ENCODE peak calls at places on chromosomes 13 and 19, in seven cellular contexts. T is CD8-positive, alpha-beta T cell; K is effector memory CD4-positive, alpha-beta T cell; O is COR-L47; R is MV-4-11; W is KG1; C is HFFc6. V is an unnamed sample.

GRCh38 chr19:43610493-43610892 is 1.4 kb upstream of the SRRM5 start:
- DNase-seq in O (no peak), C (peak; percentile 11), T (no peak), K (no peak), W (no peak), R (no peak), V (no peak)

GRCh38 chr19:58434217-58434616 is 5.7 kb downstream of the ZNF132 start:
- DNase-seq in K (no peak), C (no peak), W (no peak), T (no peak), R (no peak), O (no peak), V (no peak)

GRCh38 chr19:55586976-55587668 is 6.5 kb upstream of the ZNF579 start:
- DNase-seq in T (peak; percentile 86), C (peak; percentile 86), K (peak; percentile 90), O (peak; percentile 95), W (peak; percentile 18), R (peak; percentile 96), V (peak; percentile 80)

GRCh38 chr19:19137556-19138109 is 645 bp downstream of the TMEM161A start:
- DNase-seq in O (no peak), R (no peak), C (no peak), W (no peak), K (no peak), T (no peak), V (no peak)

GRCh38 chr13:67416047-67416925 is 186.2 kb upstream of the PCDH9 start:
- DNase-seq in R (peak; percentile 4), T (no peak), O (no peak), W (no peak), C (no peak), K (no peak), V (peak; percentile 7)

GRCh38 chr13:57739089-57739488 is 107.5 kb downstream of the PCDH17 start:
- DNase-seq in O (peak; percentile 93), C (no peak), W (no peak), R (no peak), T (no peak), K (no peak), V (no peak)

GRCh38 chr19:21474671-21475181 is 30.7 kb upstream of the ZNF429 start:
- DNase-seq in C (peak; percentile 32), R (no peak), W (peak; percentile 85), T (peak; percentile 62), K (peak; percentile 45), O (no peak), V (no peak)

GRCh38 chr19:56217039-56217949 is 15.2 kb downstream of the ZSCAN5C start:
- DNase-seq in K (no peak), R (no peak), C (no peak), T (no peak), O (no peak), W (no peak), V (no peak)

GRCh38 chr13:65631078-65631477 is 1599.1 kb downstream of the PCDH9 start:
- DNase-seq in K (no peak), T (no peak), O (no peak), R (no peak), C (no peak), W (no peak), V (no peak)

GRCh38 chr19:40687525-40688016 is 2.9 kb downstream of the NUMBL start:
- DNase-seq in O (no peak), K (no peak), C (peak; percentile 59), W (no peak), T (no peak), R (no peak), V (no peak)

GRCh38 chr19:16850133-16850532 is 20.9 kb downstream of the SIN3B start:
- DNase-seq in W (no peak), O (no peak), K (no peak), R (no peak), T (no peak), C (peak; percentile 69), V (no peak)

GRCh38 chr19:18291019-18291524 is 9.7 kb upstream of the JUND start:
- DNase-seq in T (no peak), R (peak; percentile 64), K (no peak), O (no peak), C (no peak), W (no peak), V (no peak)

GRCh38 chr13:23637813-23638212 is 67.6 kb downstream of the TNFRSF19 start:
- DNase-seq in T (no peak), O (peak; percentile 40), C (no peak), K (no peak), R (no peak), W (no peak), V (no peak)

GRCh38 chr13:84658881-84659661 is 776.8 kb upstream of the SLITRK1 start:
- DNase-seq in T (no peak), W (no peak), K (no peak), C (no peak), O (no peak), R (no peak), V (no peak)

GRCh38 chr19:46824887-46825730 is 25.5 kb downstream of the AP2S1 start:
- DNase-seq in C (no peak), K (no peak), T (no peak), W (no peak), R (peak; percentile 88), O (no peak), V (no peak)

GRCh38 chr19:29624489-29625210 is 18.6 kb downstream of the POP4 start:
- DNase-seq in K (no peak), O (no peak), C (no peak), W (no peak), R (no peak), T (no peak), V (no peak)

GRCh38 chr13:112756967-112757758 is 67.3 kb downstream of the ATP11A start:
- DNase-seq in W (no peak), C (no peak), T (no peak), O (peak; percentile 86), R (no peak), K (no peak), V (no peak)

GRCh38 chr13:31742102-31742695 is 2.9 kb downstream of the RXFP2 start:
- DNase-seq in O (peak; percentile 54), R (peak; percentile 52), K (peak; percentile 27), W (peak; percentile 55), C (peak; percentile 50), T (peak; percentile 54), V (peak; percentile 52)

GRCh38 chr13:111179908-111180756 is 65.0 kb downstream of the ARHGEF7 start:
- DNase-seq in R (no peak), T (no peak), K (no peak), O (no peak), C (no peak), W (no peak), V (no peak)

GRCh38 chr13:95636853-95637252 is 7.7 kb downstream of the DZIP1 start:
- DNase-seq in C (no peak), R (no peak), O (no peak), T (no peak), K (no peak), W (no peak), V (no peak)

GRCh38 chr19:51341976-51342580 is at the start of gene VSIG10L:
- DNase-seq in R (no peak), T (no peak), K (no peak), C (no peak), O (no peak), W (no peak), V (no peak)